ENCODE peak calls at places on chromosomes 13 and 19, in six cellular contexts. E, Q, Y, P, F and Z are unnamed samples.

GRCh38 chr19:50695251-50696064 is 24.1 kb downstream of the SHANK1 start:
- DNase-seq in F (no peak), P (no peak), E (no peak), Y (peak; percentile 33), Q (no peak), Z (peak; percentile 56)

GRCh38 chr19:50419580-50420035 is 870 bp downstream of the SPIB start:
- DNase-seq in F (no peak), P (no peak), Q (no peak), E (no peak), Y (no peak), Z (no peak)

GRCh38 chr19:14147797-14148605 is 11.6 kb upstream of the ASF1B start:
- DNase-seq in Q (peak; percentile 63), E (peak; percentile 57), F (peak; percentile 63), Y (peak; percentile 53), P (no peak), Z (no peak)

GRCh38 chr13:113663934-113664333 is 3.1 kb upstream of the GRK1 start:
- DNase-seq in Y (no peak), Q (no peak), F (no peak), E (no peak), P (no peak), Z (no peak)

GRCh38 chr13:63107163-63107935 is 1691.7 kb upstream of the PCDH20 start:
- DNase-seq in E (peak; percentile 71), P (no peak), Y (no peak), F (peak; percentile 10), Q (no peak), Z (no peak)

GRCh38 chr13:33236021-33236420 is 49.5 kb downstream of the STARD13 start:
- DNase-seq in P (no peak), Y (peak; percentile 15), Q (no peak), F (no peak), E (peak; percentile 80), Z (no peak)

GRCh38 chr13:27263438-27263837 is 7.2 kb upstream of the RASL11A start:
- DNase-seq in E (no peak), Y (no peak), Q (no peak), P (no peak), F (no peak), Z (no peak)

GRCh38 chr13:66612983-66613382 is 617.2 kb downstream of the PCDH9 start:
- DNase-seq in Q (no peak), P (no peak), E (no peak), F (no peak), Y (no peak), Z (no peak)

GRCh38 chr19:47353307-47353712 is 4.2 kb downstream of the DHX34 start:
- DNase-seq in P (no peak), Q (no peak), E (no peak), F (no peak), Y (no peak), Z (no peak)

GRCh38 chr13:33441015-33441414 is 155.5 kb upstream of the STARD13 start:
- DNase-seq in P (no peak), Y (peak; percentile 46), Q (peak; percentile 46), E (peak; percentile 47), F (peak; percentile 21), Z (no peak)

GRCh38 chr13:97627566-97627965 is 193.6 kb downstream of the RAP2A start:
- DNase-seq in Q (peak; percentile 66), E (peak; percentile 95), Y (no peak), P (no peak), F (peak; percentile 59), Z (no peak)

GRCh38 chr19:4369888-4370260 is 26.5 kb downstream of the MPND start:
- DNase-seq in Y (peak; percentile 26), E (peak; percentile 26), F (peak; percentile 42), P (no peak), Q (peak; percentile 73), Z (no peak)

GRCh38 chr19:11581740-11582139 is 4.3 kb upstream of the ACP5 start:
- DNase-seq in E (peak; percentile 52), P (no peak), F (peak; percentile 58), Y (no peak), Q (no peak), Z (no peak)

GRCh38 chr13:101346942-101347728 is 69.2 kb downstream of the NALCN start:
- DNase-seq in Y (no peak), E (peak; percentile 14), P (no peak), F (peak; percentile 27), Q (no peak), Z (no peak)

GRCh38 chr19:7251502-7251901 is 42.7 kb downstream of the INSR start:
- DNase-seq in P (no peak), Q (no peak), Y (no peak), E (no peak), F (no peak), Z (no peak)

GRCh38 chr19:44582581-44583265 is 30.6 kb upstream of the IGSF23 start:
- DNase-seq in E (no peak), Y (peak; percentile 82), F (no peak), Q (peak; percentile 79), P (peak; percentile 50), Z (no peak)

GRCh38 chr13:79402074-79402635 is 3.9 kb downstream of the RBM26 start:
- DNase-seq in E (no peak), P (no peak), F (peak; percentile 35), Q (no peak), Y (no peak), Z (no peak)
- H3K14ac ChIP-seq in E (no peak overlapping the region), P (no peak overlapping the region), F (no peak overlapping the region), Q (no peak overlapping the region), Y (no peak overlapping the region), Z (no peak overlapping the region)

DNA sequence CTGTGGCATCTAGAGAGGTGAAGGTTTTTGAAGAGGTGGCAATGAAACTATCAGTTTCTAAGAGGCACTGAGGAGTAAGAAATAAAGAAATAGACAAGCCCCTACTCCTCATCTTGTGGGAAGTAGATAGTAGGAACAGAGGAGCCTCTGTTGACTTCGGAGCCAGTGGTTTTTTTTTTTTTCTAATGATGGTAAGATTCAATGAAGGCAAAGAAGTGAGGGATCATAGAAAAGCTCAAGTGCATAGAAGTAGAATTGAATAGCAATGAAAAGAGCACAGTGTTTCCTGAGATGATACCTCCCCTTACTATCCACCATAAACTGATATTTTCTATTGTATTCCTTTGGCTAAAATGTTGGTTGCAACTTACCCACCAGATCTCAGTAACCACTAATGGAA is 46.3 kb downstream of the FREM2 start:
- DNase-seq in F (no peak), E (no peak), Q (no peak), P (no peak), Y (no peak), Z (no peak)
- H3K4me2 ChIP-seq in F (no peak overlapping the region), E (no peak overlapping the region), Q (no peak overlapping the region), P (no peak overlapping the region), Y (no peak overlapping the region), Z (no peak overlapping the region)

DNA sequence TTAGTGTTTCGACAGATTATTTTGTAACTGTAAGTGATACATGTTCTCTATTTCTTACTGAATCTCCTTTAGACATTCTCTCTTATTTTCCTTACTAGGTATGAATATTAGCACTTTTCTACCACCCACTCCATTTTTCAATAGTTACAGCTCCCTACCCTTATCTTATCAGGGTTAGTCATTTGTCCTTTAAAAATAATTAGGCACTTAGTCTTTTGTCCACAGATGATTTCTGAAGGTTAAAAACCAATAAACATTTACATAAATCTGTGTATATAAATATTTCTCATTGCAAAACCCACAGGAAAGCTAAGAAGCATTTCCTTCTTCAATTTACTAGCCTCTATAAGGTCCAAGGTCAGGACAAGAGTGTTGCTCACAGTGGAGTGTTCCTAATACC is 624.1 kb upstream of the MIR17HG start:
- DNase-seq in F (peak; percentile 3), Y (no peak), P (no peak), E (no peak), Q (no peak), Z (no peak)
- H3K14ac ChIP-seq in F (no peak overlapping the region), Y (no peak overlapping the region), P (no peak overlapping the region), E (no peak overlapping the region), Q (no peak overlapping the region), Z (no peak overlapping the region)

DNA sequence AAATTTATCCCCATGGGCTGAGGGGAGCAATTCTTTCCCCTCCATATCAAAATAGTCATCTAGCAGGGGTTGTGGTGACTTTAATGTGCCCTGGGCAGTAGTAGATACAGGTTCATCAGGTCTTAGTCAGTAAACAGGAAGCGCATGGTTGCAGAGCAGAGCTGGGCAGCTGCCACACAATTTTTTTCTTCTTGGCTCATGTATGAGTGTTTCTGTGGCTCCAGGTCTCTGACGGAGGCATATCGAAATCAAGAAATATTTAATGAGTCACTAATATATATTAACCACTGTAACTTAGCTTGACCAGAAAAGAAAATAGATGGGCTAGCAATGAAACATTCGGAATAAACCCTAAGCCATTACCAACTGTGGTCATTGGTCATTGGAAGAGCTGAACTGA is 68.4 kb upstream of the UBL3 start:
- DNase-seq in P (no peak), F (no peak), E (peak; percentile 92), Q (no peak), Y (peak; percentile 68), Z (no peak)
- H3K4me2 ChIP-seq in P (no peak overlapping the region), F (no peak overlapping the region), E (no peak overlapping the region), Q (no peak overlapping the region), Y (no peak overlapping the region), Z (no peak overlapping the region)

DNA sequence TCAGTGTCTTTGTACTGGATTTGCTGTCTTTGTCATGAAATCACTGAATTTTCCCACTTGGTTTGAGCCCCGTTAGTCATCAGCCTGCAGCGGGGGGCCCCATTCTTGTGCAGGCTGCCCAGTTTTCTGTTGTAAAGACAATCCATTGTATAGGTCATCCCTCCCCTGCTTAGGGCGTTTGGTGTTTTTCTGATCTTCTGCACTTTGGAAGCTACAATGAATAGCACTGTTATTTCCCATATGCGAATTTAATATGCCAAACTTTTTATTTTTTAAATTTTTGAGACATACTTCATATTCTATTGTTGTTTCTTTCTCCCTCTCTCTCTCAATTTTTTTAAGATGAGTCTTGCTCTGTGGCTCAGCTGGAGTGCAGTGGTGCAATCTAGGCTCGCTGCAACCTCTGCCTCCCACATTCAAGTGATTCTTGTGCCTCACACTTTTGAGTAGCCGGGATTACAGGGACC is 9.0 kb downstream of the SLC27A1 start:
- DNase-seq in Q (no peak), F (peak; percentile 30), Y (peak; percentile 78), P (no peak), E (peak; percentile 76), Z (no peak)
- H3K14ac ChIP-seq in Q (no peak overlapping the region), F (no peak overlapping the region), Y (no peak overlapping the region), P (no peak overlapping the region), E (no peak overlapping the region), Z (no peak overlapping the region)

DNA sequence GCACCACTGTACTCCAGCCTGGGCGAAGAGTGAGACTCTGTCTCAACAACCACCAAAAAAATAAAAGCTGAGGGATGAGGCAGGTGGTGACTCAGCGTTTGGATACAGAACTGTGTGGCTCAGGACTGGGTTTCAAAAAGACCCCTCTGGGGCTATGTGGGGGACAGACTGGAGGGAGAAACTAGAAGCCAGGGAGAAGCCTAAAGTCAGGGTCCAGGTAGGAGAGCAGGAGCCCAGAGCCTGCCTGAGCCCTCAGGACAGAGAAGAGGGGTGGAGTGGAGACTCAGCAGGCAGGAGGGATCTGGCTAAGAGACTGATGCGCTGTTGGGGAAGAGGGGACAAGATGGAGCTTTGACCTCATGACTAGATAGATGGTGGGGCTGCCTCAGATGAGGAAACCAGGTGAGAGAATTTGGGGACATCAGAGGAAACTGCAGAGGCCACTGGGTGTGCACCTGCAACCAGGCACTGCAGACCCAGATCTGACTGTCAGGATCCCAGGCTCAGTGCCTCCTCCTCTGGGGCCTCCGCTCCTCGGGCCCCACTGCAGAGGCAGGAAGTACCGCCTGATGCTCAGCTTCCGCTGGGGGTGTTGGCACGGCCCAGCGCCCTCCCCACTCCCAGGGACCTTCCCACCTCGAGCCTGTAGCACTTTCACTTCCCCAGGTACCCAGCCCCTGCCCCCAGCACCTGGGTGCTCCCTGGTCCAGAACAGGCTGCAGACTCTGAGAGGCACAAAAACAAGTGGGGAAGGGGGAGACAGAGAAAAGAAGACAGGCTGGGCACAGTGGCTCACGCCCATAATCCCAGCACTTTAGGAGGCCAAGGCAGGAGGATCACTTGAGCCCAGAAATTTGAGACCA is 1.5 kb upstream of the CD37 start:
- DNase-seq in F (peak; percentile 35), Q (peak; percentile 27), P (no peak), E (peak; percentile 40), Y (no peak), Z (no peak)
- H3K4me2 ChIP-seq in F (no peak overlapping the region), Q (no peak overlapping the region), P (no peak overlapping the region), E (no peak overlapping the region), Y (no peak overlapping the region), Z (no peak overlapping the region)